ENCODE peak calls at places on chromosome 16, in five cellular contexts. F is Peyer's patch, P is GM12865, I is tibial nerve, Q is mammary epithelial cell. M is an unnamed sample.

GRCh38 chr16:76193851-76194620 is 83.2 kb upstream of the CNTNAP4 start:
- DNase-seq in F (no peak), P (no peak), I (no peak), Q (peak), M (no peak)

GRCh38 chr16:72277749-72278148 is 105.8 kb upstream of the PMFBP1 start:
- DNase-seq in F (no peak), P (no peak), I (no peak), Q (no peak), M (no peak)

GRCh38 chr16:5551909-5552308 is 454.3 kb upstream of the EEF2KMT start:
- DNase-seq in F (no peak), P (no peak), I (no peak), Q (no peak), M (no peak)

GRCh38 chr16:14337303-14338191 is 266.4 kb downstream of the MRTFB start:
- DNase-seq in F (no peak), P (no peak), I (no peak), Q (no peak), M (no peak)

GRCh38 chr16:89561195-89562026 is 929 bp downstream of the RPL13 start:
- DNase-seq in F (no peak), P (peak), I (no peak), Q (no peak), M (no peak)

GRCh38 chr16:86883583-86884188 is 305.3 kb downstream of the FOXL1 start:
- DNase-seq in F (no peak), P (no peak), I (no peak), Q (no peak), M (no peak)

GRCh38 chr16:77677129-77677528 is 45.2 kb upstream of the NUDT7 start:
- DNase-seq in F (no peak), P (no peak), I (no peak), Q (peak), M (no peak)

GRCh38 chr16:89360760-89361435 is 129.5 kb downstream of the ANKRD11 start:
- DNase-seq in F (peak), P (peak), I (no peak), Q (no peak), M (no peak)

GRCh38 chr16:58638148-58639036 is 8.8 kb upstream of the CNOT1 start:
- DNase-seq in F (no peak), P (no peak), I (no peak), Q (peak), M (no peak)

GRCh38 chr16:85615014-85615851 is 2.1 kb downstream of the GSE1 start:
- DNase-seq in F (peak), P (no peak), I (no peak), Q (peak), M (no peak)

GRCh38 chr16:88064889-88065746 is 113.9 kb downstream of the BANP start:
- DNase-seq in F (no peak), P (no peak), I (no peak), Q (no peak), M (no peak)

GRCh38 chr16:20676268-20676828 is 21.1 kb downstream of the ACSM1 start:
- DNase-seq in F (no peak), P (no peak), I (no peak), Q (peak), M (no peak)

GRCh38 chr16:74990832-74991231 is 5.9 kb upstream of the WDR59 start:
- DNase-seq in F (no peak), P (no peak), I (no peak), Q (no peak), M (no peak)

GRCh38 chr16:29641561-29641960 is 21.5 kb upstream of the SPN start:
- DNase-seq in F (no peak), P (peak), I (no peak), Q (no peak), M (no peak)

GRCh38 chr16:82138478-82139285 is 31.3 kb downstream of the MPHOSPH6 start:
- DNase-seq in F (no peak), P (no peak), I (no peak), Q (no peak), M (no peak)

GRCh38 chr16:54651440-54651839 is 279.2 kb upstream of the IRX5 start:
- DNase-seq in F (no peak), P (no peak), I (no peak), Q (no peak), M (no peak)

GRCh38 chr16:14669776-14670175 is 24.3 kb downstream of the PLA2G10 start:
- DNase-seq in F (peak), P (peak), I (no peak), Q (no peak), M (no peak)

GRCh38 chr16:31455601-31456314 is 3.5 kb upstream of the ARMC5 start:
- DNase-seq in F (peak), P (no peak), I (no peak), Q (no peak), M (no peak)

GRCh38 chr16:14668556-14669223 is 25.4 kb downstream of the PLA2G10 start:
- DNase-seq in F (no peak), P (no peak), I (no peak), Q (no peak), M (no peak)

GRCh38 chr16:54056921-54057320 is 229.7 kb downstream of the IRX3 start:
- DNase-seq in F (no peak), P (no peak), I (no peak), Q (no peak), M (no peak)

GRCh38 chr16:75494696-75495601 is at the start of gene CHST6:
- DNase-seq in F (no peak), P (peak), I (no peak), Q (peak), M (no peak)

GRCh38 chr16:4414187-4414909 is 2.0 kb downstream of the CORO7 start:
- DNase-seq in F (peak), P (peak), I (no peak), Q (no peak), M (no peak)

GRCh38 chr16:11481987-11482386 is 104.7 kb downstream of the LITAF start:
- DNase-seq in F (no peak), P (no peak), I (no peak), Q (no peak), M (no peak)

GRCh38 chr16:7921360-7921759 is 588.7 kb downstream of the RBFOX1 start:
- DNase-seq in F (no peak), P (no peak), I (no peak), Q (no peak), M (no peak)

GRCh38 chr16:14263011-14263410 is 191.9 kb downstream of the MRTFB start:
- DNase-seq in F (no peak), P (no peak), I (no peak), Q (no peak), M (no peak)

GRCh38 chr16:55570159-55570558 is 3.7 kb downstream of the CAPNS2 start:
- DNase-seq in F (no peak), P (no peak), I (no peak), Q (no peak), M (no peak)

DNA sequence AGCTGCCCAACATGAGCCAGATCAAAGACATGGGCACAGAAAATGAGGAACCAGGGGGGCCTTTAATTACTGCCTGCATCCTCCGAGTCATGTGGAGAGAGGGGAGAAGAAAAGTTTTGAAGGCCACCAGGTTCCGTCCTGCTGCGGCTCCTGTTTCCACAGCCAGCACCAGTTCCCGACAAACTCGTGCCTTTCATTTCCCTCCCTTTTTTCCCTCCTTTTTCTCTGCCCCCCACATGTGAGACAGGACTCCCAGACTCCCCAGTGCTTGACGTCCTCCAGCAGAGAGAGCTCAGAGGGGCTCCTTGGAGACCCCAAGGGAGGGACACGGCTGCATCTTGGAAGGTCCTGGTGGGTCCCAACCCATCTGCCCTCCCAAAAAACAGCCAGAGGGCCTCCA is 168.3 kb downstream of the ZNF423 start:
- DNase-seq in F (no peak), P (no peak), I (no peak), Q (no peak), M (no peak)
- TF ChIP-seq CTCF in F (no peak), P (no peak), I (no peak), Q (no peak), M (no peak)

DNA sequence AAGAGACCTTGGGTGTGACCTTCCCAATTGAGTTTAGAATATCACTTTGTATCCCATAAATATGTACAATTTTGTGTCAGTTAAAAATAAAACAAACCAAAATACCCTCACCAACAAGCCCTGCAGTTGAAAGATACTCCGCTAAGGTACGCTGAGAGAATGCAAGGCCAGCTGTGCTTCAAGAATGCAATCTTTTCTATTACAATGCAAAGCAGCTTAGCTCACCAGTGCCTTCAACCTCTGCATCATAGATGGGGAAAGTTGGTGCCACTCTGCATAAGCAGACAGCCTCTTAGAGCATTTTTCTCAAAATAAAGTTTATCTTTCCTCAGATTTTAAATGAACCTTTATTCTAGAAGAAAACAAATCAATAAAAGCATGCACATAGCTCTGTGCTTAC is 139.8 kb upstream of the SALL1 start:
- DNase-seq in F (no peak), P (no peak), I (no peak), Q (no peak), M (no peak)
- TF ChIP-seq CTCF in F (no peak), P (no peak), I (no peak), Q (no peak), M (no peak)

DNA sequence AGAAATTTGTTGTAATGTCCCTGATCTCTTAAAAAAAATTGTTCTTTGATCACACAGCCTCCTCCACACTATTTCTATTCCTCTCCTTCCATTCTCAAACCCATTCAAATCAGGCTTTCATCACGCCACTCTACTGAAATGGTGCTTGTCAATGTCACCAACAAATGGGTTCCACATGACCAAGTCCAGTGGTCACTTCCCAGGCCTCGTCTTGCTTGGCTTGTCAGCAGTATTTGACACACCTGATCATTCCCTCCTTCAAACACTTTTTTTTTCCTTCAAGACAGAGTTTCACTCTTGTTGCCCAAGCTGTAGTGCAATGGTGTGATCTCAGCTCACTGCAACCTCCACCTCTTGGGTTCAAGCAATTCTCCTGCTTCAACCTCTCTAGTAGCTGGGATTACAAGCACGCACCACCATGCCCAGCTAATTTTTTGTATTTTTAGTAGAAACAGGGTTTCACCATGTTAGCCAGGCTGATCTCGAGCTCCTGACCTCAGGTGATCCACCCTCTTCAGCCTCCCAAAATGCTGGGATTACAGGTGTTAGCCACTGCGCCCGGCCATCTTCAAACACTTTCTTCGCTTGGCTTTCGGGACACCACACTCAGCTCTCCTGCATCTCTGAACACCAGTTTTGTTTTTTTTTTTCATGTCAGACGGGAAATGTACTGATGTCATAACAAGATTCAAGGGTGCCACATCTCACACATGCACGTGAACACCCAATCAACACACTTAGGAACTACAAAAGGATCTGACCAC is 18.3 kb downstream of the NQO1 start:
- DNase-seq in F (no peak), P (no peak), I (no peak), Q (no peak), M (peak)
- TF ChIP-seq CTCF in F (no peak), P (no peak), I (no peak), Q (no peak), M (no peak)

DNA sequence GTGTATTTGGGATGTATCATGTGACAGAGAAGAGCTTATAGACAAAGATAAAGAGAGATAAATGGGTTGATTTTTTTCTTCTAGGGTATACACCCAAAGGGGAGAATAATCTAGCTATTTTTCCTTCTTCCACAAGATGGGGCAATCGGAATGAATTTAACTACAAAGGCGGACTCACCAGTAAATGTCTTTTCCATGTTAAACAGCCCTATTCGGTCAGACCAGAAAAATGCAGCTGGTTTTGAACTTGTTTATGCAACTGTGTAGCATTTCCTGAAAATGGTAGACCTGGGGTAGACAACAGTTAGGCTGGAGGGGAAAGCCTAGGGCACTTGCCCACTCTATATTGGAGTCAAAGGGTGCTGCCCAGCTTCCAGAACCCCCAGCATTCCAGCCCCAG is 477.1 kb downstream of the TOX3 start:
- DNase-seq in F (no peak), P (no peak), I (no peak), Q (peak), M (no peak)
- TF ChIP-seq CTCF in F (peak), P (no peak), I (peak), Q (no peak), M (peak)